ENCODE peak calls at places on chromosomes 3 and 15, in eight cellular contexts. Z, N, V, Y, K, S, I and G are unnamed samples. For H3K4me1, the result is how much of the 10 kb centered on the place peaks cover.

GRCh38 chr15:74188216-74188615 is 14.4 kb downstream of the STRA6 start:
- DNase-seq in Z (no peak), N (no peak), V (no peak), Y (no peak), K (no peak), S (no peak), I (no peak), G (no peak)

GRCh38 chr3:18425641-18426403 is 683 bp upstream of the SATB1 start:
- DNase-seq in Z (peak), N (peak), V (no peak), Y (no peak), K (peak), S (peak), I (peak), G (no peak)

GRCh38 chr3:43641306-43642114 is 19.7 kb upstream of the ANO10 start:
- DNase-seq in Z (no peak), N (peak), V (no peak), Y (no peak), K (no peak), S (no peak), I (no peak), G (peak)

GRCh38 chr3:20104167-20104661 is 64.0 kb downstream of the KAT2B start:
- DNase-seq in Z (no peak), N (no peak), V (no peak), Y (no peak), K (no peak), S (no peak), I (no peak), G (no peak)

GRCh38 chr3:44721231-44722102 is 8.0 kb upstream of the ZNF501 start:
- DNase-seq in Z (no peak), N (peak), V (no peak), Y (no peak), K (no peak), S (no peak), I (no peak), G (peak)

GRCh38 chr3:96863129-96863740 is 48.8 kb downstream of the EPHA6 start:
- DNase-seq in Z (peak), N (peak), V (peak), Y (peak), K (peak), S (no peak), I (peak), G (peak)

GRCh38 chr3:127735767-127736693 is 63.3 kb downstream of the ABTB1 start:
- DNase-seq in Z (no peak), N (peak), V (no peak), Y (peak), K (peak), S (no peak), I (no peak), G (peak)

GRCh38 chr3:48709051-48709461 is 8.0 kb downstream of the IP6K2 start:
- DNase-seq in Z (no peak), N (peak), V (no peak), Y (no peak), K (peak), S (no peak), I (no peak), G (peak)

GRCh38 chr15:92277776-92278175 is 115.9 kb upstream of the ST8SIA2 start:
- DNase-seq in Z (peak), N (peak), V (no peak), Y (peak), K (peak), S (peak), I (peak), G (peak)

GRCh38 chr3:114519415-114519814 is 225.6 kb downstream of the TIGIT start:
- DNase-seq in Z (peak), N (peak), V (no peak), Y (no peak), K (no peak), S (peak), I (peak), G (peak)

GRCh38 chr15:80174017-80174746 is 21.4 kb downstream of the FAH start:
- DNase-seq in Z (no peak), N (peak), V (no peak), Y (no peak), K (peak), S (no peak), I (no peak), G (peak)

GRCh38 chr3:123421353-123422174 is 27.3 kb downstream of the ADCY5 start:
- DNase-seq in Z (peak), N (no peak), V (no peak), Y (no peak), K (peak), S (no peak), I (no peak), G (no peak)

GRCh38 chr3:138842483-138843188 is 7.9 kb upstream of the PIK3CB start:
- DNase-seq in Z (no peak), N (no peak), V (no peak), Y (no peak), K (no peak), S (no peak), I (no peak), G (no peak)

GRCh38 chr3:12990306-12990705 is 82.9 kb downstream of the IQSEC1 start:
- DNase-seq in Z (no peak), N (peak), V (no peak), Y (no peak), K (peak), S (no peak), I (no peak), G (no peak)

GRCh38 chr15:67178569-67179210 is 75.8 kb downstream of the AAGAB start:
- DNase-seq in Z (no peak), N (peak), V (no peak), Y (no peak), K (peak), S (no peak), I (no peak), G (peak)

GRCh38 chr15:66588537-66588936 is 22.7 kb upstream of the LCTL start:
- DNase-seq in Z (no peak), N (no peak), V (no peak), Y (no peak), K (no peak), S (peak), I (peak), G (no peak)

GRCh38 chr3:23806322-23807160 is 786 bp downstream of the UBE2E1 start:
- DNase-seq in Z (peak), N (peak), V (no peak), Y (no peak), K (no peak), S (peak), I (peak), G (peak)

GRCh38 chr3:4306860-4307259 is 3.7 kb downstream of the SETMAR start:
- DNase-seq in Z (no peak), N (peak), V (no peak), Y (no peak), K (no peak), S (no peak), I (no peak), G (peak)

GRCh38 chr3:73179601-73180000 is 118.1 kb downstream of the EBLN2 start:
- DNase-seq in Z (no peak), N (no peak), V (no peak), Y (no peak), K (no peak), S (no peak), I (no peak), G (no peak)

GRCh38 chr15:38842991-38843610 is 278.5 kb upstream of the RASGRP1 start:
- DNase-seq in Z (no peak), N (peak), V (no peak), Y (no peak), K (no peak), S (no peak), I (no peak), G (no peak)

GRCh38 chr15:64023215-64023614 is 23.1 kb downstream of the DAPK2 start:
- DNase-seq in Z (no peak), N (peak), V (no peak), Y (no peak), K (no peak), S (no peak), I (no peak), G (no peak)

GRCh38 chr3:901953-902778 is 190.7 kb upstream of the CNTN6 start:
- DNase-seq in Z (peak), N (peak), V (no peak), Y (no peak), K (peak), S (no peak), I (no peak), G (no peak)

DNA sequence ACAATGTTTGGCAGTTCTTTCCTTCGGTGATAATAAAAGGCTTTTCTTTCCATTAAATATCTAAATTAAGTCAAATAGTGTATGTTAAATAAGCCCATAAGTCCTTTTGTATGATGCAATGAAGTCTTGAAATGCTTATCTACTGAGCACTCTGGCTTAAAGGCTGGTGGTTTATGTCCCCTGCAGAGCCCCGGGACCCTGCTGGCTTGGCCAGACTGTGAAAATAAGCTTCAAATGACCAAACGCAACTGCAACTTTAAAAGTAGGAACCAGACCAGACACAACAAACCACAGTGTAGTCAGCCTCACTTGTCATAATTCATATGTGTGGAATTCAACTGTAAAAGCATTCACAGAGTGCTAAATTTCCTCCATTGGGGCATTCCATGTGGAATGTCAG is 72.5 kb downstream of the FOXP1 start:
- DNase-seq in Z (no peak), N (peak), V (no peak), Y (no peak), K (no peak), S (no peak), I (no peak), G (peak)
- H3K9ac ChIP-seq in Z (peak), N (no peak), V (no peak), Y (no peak), K (no peak), S (no peak), I (no peak), G (no peak)

GRCh38 chr3:195548496-195548895 is 5.4 kb upstream of the PPP1R2 start:
- DNase-seq in Z (no peak), N (no peak), V (no peak), Y (no peak), K (no peak), S (no peak), I (no peak), G (no peak)

GRCh38 chr3:195548046-195548445 is 4.9 kb upstream of the PPP1R2 start:
- DNase-seq in Z (no peak), N (no peak), V (no peak), Y (no peak), K (no peak), S (no peak), I (no peak), G (no peak)

GRCh38 chr3:195550723-195551122 is 7.6 kb upstream of the PPP1R2 start:
- DNase-seq in Z (no peak), N (no peak), V (no peak), Y (no peak), K (no peak), S (no peak), I (no peak), G (peak)

GRCh38 chr3:195549931-195550519 is 6.9 kb upstream of the PPP1R2 start:
- DNase-seq in Z (no peak), N (no peak), V (no peak), Y (peak), K (no peak), S (no peak), I (no peak), G (no peak)

GRCh38 chr3:195549001-195549400 is 5.9 kb upstream of the PPP1R2 start:
- DNase-seq in Z (no peak), N (peak), V (no peak), Y (peak), K (peak), S (no peak), I (no peak), G (no peak)
- H3K4me1 ChIP-seq in Z (under half), N (under half), V (under half), Y (under half), K (under half), S (under half), I (under half), G (under half)

GRCh38 chr15:39845582-39845981 is 62.9 kb upstream of the FSIP1 start:
- DNase-seq in Z (no peak), N (no peak), V (no peak), Y (peak), K (no peak), S (no peak), I (no peak), G (no peak)
- H2AFZ ChIP-seq in Z (no peak), N (no peak), V (no peak), Y (no peak), K (no peak), S (no peak), I (no peak), G (no peak)

DNA sequence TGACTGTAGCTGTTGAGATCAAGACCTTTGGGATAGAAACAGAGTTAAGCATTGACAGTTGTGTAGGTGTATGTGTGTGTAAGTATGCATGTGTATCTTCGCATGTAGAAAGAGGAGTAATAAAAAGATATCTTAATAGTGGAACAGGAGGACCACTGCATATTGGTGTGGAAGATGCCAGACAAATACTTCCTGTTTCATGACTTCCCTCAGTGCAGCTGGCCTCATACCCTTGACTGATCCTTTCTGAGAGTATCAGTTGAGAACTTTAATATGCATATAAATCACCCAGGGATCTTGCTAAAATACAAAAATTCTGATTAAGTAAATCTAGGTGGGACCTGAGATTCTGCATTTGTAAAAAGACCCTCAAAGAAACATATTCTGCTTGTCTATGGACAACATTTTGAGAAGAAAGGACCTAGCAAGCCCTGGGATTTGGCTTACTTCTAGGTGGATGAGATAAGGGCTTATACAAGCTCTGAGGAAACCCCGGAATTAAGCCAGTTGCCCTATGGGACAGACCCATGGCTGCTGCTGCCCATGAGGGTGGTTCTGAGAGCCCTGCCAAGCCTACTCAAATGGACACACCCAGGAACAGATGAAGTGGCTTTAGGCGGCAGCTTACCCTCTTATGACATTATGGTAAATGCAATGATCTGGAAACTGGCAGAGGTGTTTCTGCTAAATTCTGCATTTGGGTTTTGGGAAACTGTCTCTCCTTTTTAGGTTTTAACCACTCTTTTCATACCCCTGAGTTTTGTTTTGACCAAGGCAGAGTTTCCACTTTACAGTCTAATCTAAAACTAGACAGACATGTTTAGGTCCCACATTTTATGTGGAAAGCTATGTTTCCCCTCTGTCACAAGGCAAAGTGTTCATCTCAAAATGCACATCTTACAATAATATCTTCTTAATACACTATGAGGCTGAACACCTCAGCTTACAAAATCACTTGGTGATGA is 8.8 kb upstream of the ZBED2 start:
- DNase-seq in Z (no peak), N (no peak), V (no peak), Y (no peak), K (no peak), S (no peak), I (no peak), G (no peak)
- H3K9ac ChIP-seq in Z (no peak), N (no peak), V (no peak), Y (no peak), K (no peak), S (no peak), I (no peak), G (no peak)

DNA sequence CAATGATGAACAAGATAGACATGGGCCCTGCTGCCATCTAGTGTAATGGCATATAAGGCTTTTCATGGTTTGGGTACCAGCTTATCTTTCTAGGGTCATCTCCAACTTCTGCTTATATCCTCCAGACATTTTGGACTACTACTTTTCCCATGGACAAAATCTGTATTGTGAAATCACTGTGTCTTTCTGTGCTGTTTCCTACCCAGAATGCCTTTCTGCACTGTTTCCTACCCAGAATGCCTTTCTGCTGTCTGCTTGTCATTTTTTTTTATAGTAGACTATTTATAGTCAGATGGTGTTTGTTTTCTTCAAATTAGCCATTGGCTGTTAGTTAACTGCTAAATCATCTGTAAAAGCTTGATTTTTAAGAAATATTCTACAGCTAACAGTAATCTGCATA is 20.1 kb downstream of the VPS8 start:
- DNase-seq in Z (no peak), N (no peak), V (no peak), Y (no peak), K (no peak), S (no peak), I (no peak), G (no peak)
- H3K4me1 ChIP-seq in Z (under half), N (under half), V (under half), Y (under half), K (under half), S (under half), I (under half), G (under half)

GRCh38 chr15:42387603-42388002 is 28.3 kb downstream of the CAPN3 start:
- DNase-seq in Z (no peak), N (no peak), V (no peak), Y (no peak), K (no peak), S (no peak), I (no peak), G (peak)

GRCh38 chr15:42394131-42394530 is 34.8 kb downstream of the CAPN3 start:
- DNase-seq in Z (no peak), N (no peak), V (no peak), Y (no peak), K (no peak), S (no peak), I (no peak), G (no peak)

GRCh38 chr15:42392309-42393024 is 33.2 kb downstream of the CAPN3 start:
- DNase-seq in Z (no peak), N (no peak), V (no peak), Y (no peak), K (no peak), S (no peak), I (no peak), G (no peak)
- H2AFZ ChIP-seq in Z (no peak), N (no peak), V (no peak), Y (no peak), K (no peak), S (no peak), I (no peak), G (no peak)

GRCh38 chr3:186361612-186362408 is at the start of gene DGKG:
- DNase-seq in Z (peak), N (peak), V (no peak), Y (peak), K (peak), S (peak), I (peak), G (no peak)
- H3K9ac ChIP-seq in Z (no peak), N (no peak), V (no peak), Y (peak), K (no peak), S (no peak), I (no peak), G (no peak)

GRCh38 chr3:30258426-30259392 is 347.7 kb upstream of the TGFBR2 start:
- DNase-seq in Z (no peak), N (no peak), V (no peak), Y (no peak), K (peak), S (no peak), I (no peak), G (no peak)

GRCh38 chr3:30260747-30261146 is 345.7 kb upstream of the TGFBR2 start:
- DNase-seq in Z (no peak), N (peak), V (no peak), Y (no peak), K (peak), S (no peak), I (no peak), G (peak)

GRCh38 chr3:30256474-30256873 is 349.9 kb upstream of the TGFBR2 start:
- DNase-seq in Z (no peak), N (peak), V (no peak), Y (no peak), K (no peak), S (no peak), I (no peak), G (peak)

GRCh38 chr3:30263238-30263920 is 343.0 kb upstream of the TGFBR2 start:
- DNase-seq in Z (no peak), N (no peak), V (no peak), Y (no peak), K (peak), S (no peak), I (no peak), G (no peak)

DNA sequence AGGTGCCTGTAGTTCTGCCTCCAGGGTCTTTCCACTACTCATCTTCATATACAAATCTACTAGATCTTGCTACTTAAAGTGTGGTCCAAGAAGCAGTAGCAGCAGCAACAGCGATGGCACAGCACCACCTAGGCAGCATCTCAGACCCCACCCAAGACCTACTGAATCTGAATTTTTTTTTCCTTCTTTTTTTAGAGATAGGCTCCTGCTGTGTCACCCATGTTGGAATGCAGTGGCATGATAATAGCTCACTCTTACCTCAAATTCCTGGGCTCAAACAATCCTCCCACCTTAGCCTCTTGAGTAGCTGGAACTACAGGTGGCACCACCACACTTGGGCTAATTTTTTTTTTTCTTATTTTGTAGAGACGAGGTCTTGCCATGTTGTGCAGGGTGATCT is 346.7 kb upstream of the TGFBR2 start:
- DNase-seq in Z (no peak), N (no peak), V (peak), Y (no peak), K (no peak), S (no peak), I (no peak), G (no peak)
- H3K4me1 ChIP-seq in Z (under half), N (under half), V (under half), Y (under half), K (under half), S (under half), I (under half), G (under half)